ENCODE peak calls at places on chromosomes 2 and 18, in nine cellular contexts. X is left lung, K is adrenal gland, B is Caco-2, J is pancreas, E is colonic mucosa, V is psoas muscle, I is astrocyte, O is thyroid gland. F is an unnamed sample.
A peak's percentile ranks its signal among the peaks of the same experiment; 100 is the strongest.

GRCh38 chr2:233448565-233448964 is 94.3 kb downstream of the DGKD start:
- DNase-seq in X (peak; percentile 17), K (no peak), B (peak; percentile 34), J (no peak), E (no peak), V (no peak), I (no peak), O (no peak), F (no peak)

GRCh38 chr2:74261204-74261864 is 62.9 kb downstream of the MTHFD2 start:
- DNase-seq in X (no peak), K (no peak), B (peak; percentile 79), J (peak; percentile 22), E (peak; percentile 34), V (no peak), I (no peak), O (peak; percentile 14), F (no peak)

GRCh38 chr2:17879137-17879912 is 858 bp downstream of the KCNS3 start:
- DNase-seq in X (peak; percentile 80), K (peak; percentile 17), B (peak; percentile 45), J (peak; percentile 57), E (peak; percentile 92), V (peak; percentile 89), I (peak; percentile 27), O (peak; percentile 65), F (peak; percentile 79)

GRCh38 chr18:61939032-61939674 is 46.3 kb upstream of the RNF152 start:
- DNase-seq in X (no peak), K (no peak), B (no peak), J (no peak), E (no peak), V (no peak), I (no peak), O (no peak), F (no peak)

GRCh38 chr2:46187112-46187618 is 110.0 kb upstream of the EPAS1 start:
- DNase-seq in X (no peak), K (no peak), B (no peak), J (peak; percentile 82), E (peak; percentile 47), V (no peak), I (peak; percentile 49), O (no peak), F (peak; percentile 19)

GRCh38 chr2:159108178-159108893 is 139.9 kb downstream of the TANC1 start:
- DNase-seq in X (no peak), K (no peak), B (no peak), J (no peak), E (no peak), V (no peak), I (no peak), O (no peak), F (no peak)

GRCh38 chr18:46702399-46702798 is 45.4 kb upstream of the LOXHD1 start:
- DNase-seq in X (no peak), K (no peak), B (no peak), J (no peak), E (no peak), V (peak; percentile 65), I (no peak), O (no peak), F (peak; percentile 72)

GRCh38 chr2:96537734-96538486 is 1.4 kb downstream of the ARID5A start:
- DNase-seq in X (no peak), K (peak; percentile 28), B (no peak), J (no peak), E (no peak), V (peak; percentile 64), I (no peak), O (no peak), F (no peak)

GRCh38 chr2:237696471-237696870 is 69.1 kb downstream of the LRRFIP1 start:
- DNase-seq in X (no peak), K (no peak), B (no peak), J (no peak), E (no peak), V (no peak), I (no peak), O (peak; percentile 24), F (no peak)

GRCh38 chr2:32835148-32835547 is 111.6 kb upstream of the LTBP1 start:
- DNase-seq in X (no peak), K (no peak), B (no peak), J (no peak), E (no peak), V (no peak), I (no peak), O (peak; percentile 23), F (no peak)

GRCh38 chr2:15688924-15689568 is 97.4 kb downstream of the DDX1 start:
- DNase-seq in X (no peak), K (no peak), B (no peak), J (no peak), E (no peak), V (no peak), I (no peak), O (no peak), F (no peak)

GRCh38 chr2:158676696-158677095 is 118.4 kb upstream of the DAPL1 start:
- DNase-seq in X (no peak), K (no peak), B (no peak), J (no peak), E (no peak), V (no peak), I (no peak), O (peak; percentile 51), F (no peak)

GRCh38 chr2:80302465-80303005 is 2.0 kb downstream of the LRRTM1 start:
- DNase-seq in X (no peak), K (no peak), B (no peak), J (no peak), E (no peak), V (peak; percentile 38), I (no peak), O (no peak), F (no peak)
- H3K27me3 ChIP-seq in X (peaks cover 46% of the 10 kb centered on the region), K (peaks cover 24% of the 10 kb centered on the region), B (peaks cover 2% of the 10 kb centered on the region), J (no peaks in the 10 kb centered on the region), E (peaks cover 33% of the 10 kb centered on the region), V (peaks cover 32% of the 10 kb centered on the region), I (peaks cover 53% of the 10 kb centered on the region), O (no peaks in the 10 kb centered on the region), F (peaks cover 52% of the 10 kb centered on the region)

DNA sequence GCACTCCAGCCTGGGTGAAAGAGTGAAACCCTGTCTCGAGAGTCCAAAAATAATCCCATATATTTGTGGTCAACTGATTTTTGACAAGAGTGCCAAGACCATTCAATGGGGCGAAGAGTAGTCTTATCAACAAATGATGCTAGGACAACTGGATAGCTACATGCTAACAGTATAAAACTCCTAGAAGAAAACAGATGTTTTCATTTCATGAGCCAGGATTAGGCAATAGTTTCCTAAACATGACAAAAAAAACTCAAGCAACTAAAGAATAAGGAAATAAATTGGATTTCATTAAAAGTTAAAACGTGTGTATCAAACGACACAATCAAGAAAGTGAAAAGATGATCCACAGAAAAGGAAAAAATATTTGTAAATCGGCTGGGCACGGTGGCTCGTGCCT is 6.3 kb downstream of the LIMS2 start:
- DNase-seq in X (no peak), K (no peak), B (no peak), J (no peak), E (no peak), V (no peak), I (no peak), O (no peak), F (no peak)
- H3K27me3 ChIP-seq in X (no peaks in the 10 kb centered on the region), K (peaks cover 12% of the 10 kb centered on the region), B (no peaks in the 10 kb centered on the region), J (no peaks in the 10 kb centered on the region), E (peaks cover 17% of the 10 kb centered on the region), V (peaks cover 1% of the 10 kb centered on the region), I (peaks cover 13% of the 10 kb centered on the region), O (no peaks in the 10 kb centered on the region), F (no peaks in the 10 kb centered on the region)

DNA sequence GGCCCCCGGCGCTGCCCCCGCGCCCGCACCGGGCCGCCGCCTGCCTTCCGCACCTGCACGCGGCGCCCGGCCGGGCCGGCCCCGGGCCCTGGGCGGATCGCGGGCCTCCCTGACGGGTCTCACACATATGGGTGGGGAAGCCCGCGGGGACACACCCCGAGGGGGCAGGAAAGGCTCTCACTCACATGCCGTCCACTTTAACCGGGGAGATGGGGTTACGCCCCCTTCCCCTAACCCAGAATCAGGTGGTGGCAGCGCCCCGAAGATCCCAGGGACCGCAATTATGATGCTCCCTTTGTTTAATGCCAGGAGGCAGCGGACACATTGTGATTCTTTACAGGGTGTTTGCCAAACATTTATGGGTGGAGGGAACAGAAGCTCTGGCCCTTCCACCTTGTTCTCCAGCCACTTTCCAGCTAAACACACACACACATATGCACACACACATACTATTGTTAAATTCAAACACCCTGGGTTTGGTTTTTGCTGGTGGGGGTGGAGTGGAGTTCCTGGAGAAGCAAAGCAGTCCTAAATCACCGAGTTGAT is 433 bp upstream of the ANKRD44 start:
- DNase-seq in X (no peak), K (no peak), B (no peak), J (no peak), E (no peak), V (no peak), I (no peak), O (no peak), F (no peak)
- H3K27me3 ChIP-seq in X (no peaks in the 10 kb centered on the region), K (no peaks in the 10 kb centered on the region), B (no peaks in the 10 kb centered on the region), J (no peaks in the 10 kb centered on the region), E (no peaks in the 10 kb centered on the region), V (no peaks in the 10 kb centered on the region), I (no peaks in the 10 kb centered on the region), O (no peaks in the 10 kb centered on the region), F (no peaks in the 10 kb centered on the region)

GRCh38 chr2:219003979-219004378 is 10.8 kb upstream of the CRYBA2 start:
- DNase-seq in X (no peak), K (no peak), B (no peak), J (no peak), E (no peak), V (no peak), I (no peak), O (no peak), F (no peak)

GRCh38 chr2:219003267-219003634 is 10.0 kb upstream of the CRYBA2 start:
- DNase-seq in X (no peak), K (no peak), B (no peak), J (no peak), E (no peak), V (no peak), I (no peak), O (no peak), F (no peak)

GRCh38 chr2:219001100-219001576 is 7.9 kb upstream of the CRYBA2 start:
- DNase-seq in X (no peak), K (no peak), B (no peak), J (peak; percentile 37), E (peak; percentile 30), V (no peak), I (no peak), O (no peak), F (no peak)

GRCh38 chr2:219001577-219002394 is 8.6 kb upstream of the CRYBA2 start:
- DNase-seq in X (peak; percentile 89), K (peak; percentile 78), B (peak; percentile 89), J (peak; percentile 99), E (peak; percentile 96), V (no peak), I (no peak), O (peak; percentile 71), F (no peak)

DNA sequence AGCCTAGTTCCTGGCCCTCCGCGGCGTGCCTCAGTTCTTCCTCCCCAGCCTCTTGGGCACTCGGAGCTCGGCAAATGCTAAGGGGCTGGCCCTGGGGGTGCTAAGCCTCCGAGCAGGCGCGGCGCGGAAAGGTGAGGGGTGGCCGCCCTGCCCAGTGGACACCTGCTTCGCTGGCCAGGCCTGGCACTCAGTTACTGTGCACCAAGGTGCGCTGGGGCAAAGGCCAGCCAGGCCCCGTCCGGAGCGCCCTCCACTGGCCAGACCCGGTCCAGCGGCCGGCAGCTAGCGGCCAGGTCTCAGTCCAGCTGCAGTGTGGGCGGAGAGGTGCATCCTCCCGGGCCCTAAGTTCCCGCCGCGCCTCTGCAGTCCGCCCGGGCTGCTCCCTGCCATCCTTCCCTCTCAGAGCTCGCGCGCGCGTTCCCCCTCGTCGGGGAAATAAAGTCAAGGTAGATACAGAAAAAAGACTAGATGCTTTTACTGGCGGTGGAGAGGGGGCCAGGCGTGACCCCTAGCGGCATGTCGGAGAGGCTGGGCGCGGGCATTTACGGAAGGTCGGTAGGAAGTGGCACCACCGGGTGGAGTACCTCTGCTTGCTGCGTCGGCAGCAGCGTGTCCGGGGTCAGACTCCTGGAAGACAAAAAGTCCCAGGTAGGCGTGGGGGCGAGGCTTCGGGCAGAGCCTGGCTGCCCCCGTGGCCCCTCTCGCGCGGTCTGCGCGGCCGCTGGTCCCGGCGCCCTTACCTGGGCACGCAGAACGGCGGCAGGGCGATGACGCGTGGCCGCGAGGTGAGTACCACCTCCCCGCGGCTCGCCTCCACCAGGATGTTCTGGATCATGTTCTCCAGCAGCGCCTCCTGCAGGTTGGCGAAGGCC is 9.4 kb upstream of the CRYBA2 start:
- DNase-seq in X (peak; percentile 72), K (peak; percentile 73), B (peak; percentile 85), J (peak; percentile 86), E (peak; percentile 92), V (no peak), I (no peak), O (peak; percentile 43), F (no peak)
- H3K27me3 ChIP-seq in X (peaks cover 37% of the 10 kb centered on the region), K (peaks cover 48% of the 10 kb centered on the region), B (no peaks in the 10 kb centered on the region), J (no peaks in the 10 kb centered on the region), E (peaks cover 20% of the 10 kb centered on the region), V (peaks cover 22% of the 10 kb centered on the region), I (peaks cover 73% of the 10 kb centered on the region), O (peaks cover 22% of the 10 kb centered on the region), F (peaks cover 50% of the 10 kb centered on the region)

F was measured in gastrocnemius medialis.